ENCODE peak calls at places on chromosomes 4 and X, in seven cellular contexts. L is AG09319, Y is GM06990, Q is GM20000, Z is heart right ventricle, U is Caco-2, K is MM.1S. F is an unnamed sample.

GRCh38 chrX:120287513-120288112 is 23.6 kb downstream of the TMEM255A start:
- DNase-seq in Q (no peak), K (no peak), L (no peak), U (no peak), Z (no peak), Y (peak), F (no peak)

GRCh38 chr4:3450643-3451042 is 8.9 kb downstream of the HGFAC start:
- DNase-seq in Y (no peak), K (no peak), U (no peak), L (no peak), Q (no peak), Z (no peak), F (no peak)

GRCh38 chrX:5957506-5957905 is 271.2 kb downstream of the NLGN4X start:
- DNase-seq in K (no peak), Q (no peak), L (no peak), Y (no peak), U (no peak), Z (no peak), F (no peak)

GRCh38 chr4:4575284-4576211 is 33.7 kb upstream of the STX18 start:
- DNase-seq in U (peak), Y (peak), Z (peak), K (peak), L (no peak), Q (peak), F (peak)

GRCh38 chrX:136336623-136337022 is 35.9 kb downstream of the ADGRG4 start:
- DNase-seq in Z (no peak), U (no peak), Q (no peak), Y (no peak), K (no peak), L (no peak), F (no peak)

GRCh38 chr4:15317246-15317645 is 110.6 kb upstream of the C1QTNF7 start:
- DNase-seq in Z (no peak), L (no peak), Q (no peak), K (no peak), Y (no peak), U (no peak), F (no peak)

GRCh38 chr4:89906787-89907521 is 12.3 kb downstream of the MMRN1 start:
- DNase-seq in L (no peak), Z (no peak), U (no peak), K (no peak), Q (no peak), Y (no peak), F (no peak)

GRCh38 chrX:119190736-119191282 is 45.3 kb upstream of the PGRMC1 start:
- DNase-seq in K (no peak), U (no peak), Z (no peak), Q (no peak), Y (no peak), L (no peak), F (no peak)

GRCh38 chr4:111501946-111502345 is 643.3 kb upstream of the FAM241A start:
- DNase-seq in U (no peak), K (no peak), Y (no peak), Z (no peak), L (no peak), Q (no peak), F (no peak)

GRCh38 chrX:19660604-19661003 is 145.3 kb upstream of the MAP3K15 start:
- DNase-seq in U (no peak), K (no peak), L (no peak), Y (no peak), Z (no peak), Q (no peak), F (no peak)

GRCh38 chr4:56828784-56829535 is 7.5 kb upstream of the SPINK2 start:
- DNase-seq in U (no peak), Y (peak), L (no peak), Z (no peak), K (peak), Q (no peak), F (no peak)

GRCh38 chrX:70196961-70197805 is 19.9 kb downstream of the DGAT2L6 start:
- DNase-seq in U (peak), Z (no peak), L (peak), K (peak), Y (no peak), Q (peak), F (peak)

GRCh38 chr4:145808021-145808650 is 128.2 kb downstream of the C4orf51 start:
- DNase-seq in Y (peak), K (no peak), Q (peak), U (peak), Z (no peak), L (peak), F (peak)

GRCh38 chrX:78213331-78213730 is 73.9 kb upstream of the TAF9B start:
- DNase-seq in K (no peak), Z (no peak), U (peak), Q (no peak), L (no peak), Y (no peak), F (no peak)

GRCh38 chrX:28675173-28675572 is 87.9 kb downstream of the IL1RAPL1 start:
- DNase-seq in L (no peak), Q (no peak), Z (no peak), K (no peak), Y (no peak), U (no peak), F (no peak)

GRCh38 chrX:28888421-28888820 is 301.2 kb downstream of the IL1RAPL1 start:
- DNase-seq in Z (no peak), L (no peak), K (no peak), Y (no peak), Q (no peak), U (no peak), F (no peak)

GRCh38 chr4:26105815-26106699 is 192.0 kb downstream of the SMIM20 start:
- DNase-seq in Q (no peak), L (no peak), Z (no peak), U (no peak), Y (no peak), K (no peak), F (no peak)

GRCh38 chr4:86498560-86499166 is 95.5 kb upstream of the PTPN13 start:
- DNase-seq in Y (no peak), Q (peak), Z (no peak), L (peak), U (peak), K (peak), F (no peak)

GRCh38 chr4:74444891-74445642 is at the start of gene AREG:
- DNase-seq in K (peak), Q (peak), Z (peak), Y (peak), U (peak), L (no peak), F (peak)

GRCh38 chr4:141654098-141654497 is 17.7 kb downstream of the IL15 start:
- DNase-seq in Z (peak), Q (no peak), K (no peak), Y (no peak), L (no peak), U (peak), F (no peak)

GRCh38 chr4:140257461-140258305 is 103.7 kb upstream of the MAML3 start:
- DNase-seq in Z (no peak), L (no peak), U (no peak), Y (no peak), Q (no peak), K (peak), F (no peak)

GRCh38 chr4:47367761-47368160 is 95.7 kb downstream of the COMMD8 start:
- DNase-seq in U (no peak), Y (no peak), K (no peak), Q (no peak), Z (no peak), L (no peak), F (no peak)

GRCh38 chrX:104469771-104470170 is 96.2 kb upstream of the IL1RAPL2 start:
- DNase-seq in K (no peak), Y (no peak), L (no peak), Z (no peak), Q (no peak), U (no peak), F (no peak)

GRCh38 chrX:74906427-74906826 is 18.8 kb downstream of the NEXMIF start:
- DNase-seq in L (no peak), Q (no peak), U (no peak), Z (no peak), K (no peak), Y (no peak), F (no peak)

GRCh38 chrX:119013146-119013545 is 38.7 kb downstream of the LONRF3 start:
- DNase-seq in L (no peak), Z (no peak), U (no peak), Y (no peak), K (no peak), Q (no peak), F (no peak)

GRCh38 chrX:320126-320783 is 1.7 kb upstream of the GTPBP6 start:
- DNase-seq in Z (no peak), Q (no peak), U (no peak), K (no peak), L (no peak), Y (no peak), F (peak)

GRCh38 chrX:2984342-2984741 is 22.0 kb upstream of the ARSH start:
- DNase-seq in Z (no peak), Q (no peak), L (no peak), Y (no peak), K (no peak), U (no peak), F (no peak)

GRCh38 chr4:106289737-106290136 is 26.3 kb downstream of the TBCK start:
- DNase-seq in Z (no peak), K (no peak), L (no peak), U (no peak), Q (no peak), Y (no peak), F (no peak)

GRCh38 chr4:152944678-152945320 is 8.7 kb downstream of the FHDC1 start:
- DNase-seq in Q (no peak), U (no peak), L (no peak), Z (no peak), Y (no peak), K (no peak), F (no peak)

GRCh38 chr4:185183622-185184281 is 20.0 kb downstream of the CFAP97 start:
- DNase-seq in Q (peak), Y (no peak), L (peak), U (peak), K (peak), Z (peak), F (peak)

DNA sequence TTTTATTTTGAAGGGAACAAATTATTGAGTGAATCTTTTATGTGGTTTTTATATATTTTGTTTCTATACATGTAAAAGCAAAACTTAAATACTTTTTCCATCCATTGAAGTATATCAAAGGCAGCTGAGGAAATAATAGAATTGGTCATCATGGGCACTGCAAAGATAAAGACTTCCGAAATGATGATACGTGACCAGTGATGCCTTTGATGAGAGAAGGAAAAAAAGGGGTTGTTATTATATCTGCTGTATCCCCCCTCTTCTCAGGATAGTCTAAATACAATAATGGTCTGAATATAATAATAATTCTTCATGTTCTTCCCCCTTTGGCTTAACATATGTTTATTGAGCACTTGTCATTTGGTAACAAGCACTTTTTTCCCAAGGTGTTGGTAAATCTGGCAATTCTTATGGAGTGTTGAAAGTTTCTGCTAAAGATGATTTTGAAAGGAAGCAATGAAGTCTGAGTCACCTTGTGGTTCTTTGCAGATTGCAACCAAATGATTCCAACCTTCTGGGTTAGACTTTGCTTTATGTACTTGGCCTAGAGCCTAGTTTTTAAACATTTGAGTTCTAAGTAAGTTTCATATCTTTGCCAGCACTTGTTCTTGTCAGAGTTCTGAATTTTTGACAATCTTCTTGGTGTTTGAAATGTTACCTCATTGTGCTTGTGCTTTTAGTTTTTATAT is 60.8 kb downstream of the USP9X start:
- DNase-seq in K (no peak), Y (no peak), L (peak), U (no peak), Q (no peak), Z (no peak), F (no peak)
- TF ChIP-seq CTCF in K (no peak), Y (no peak), L (no peak), U (no peak), Q (no peak), Z (no peak), F (no peak)

GRCh38 chr4:108099838-108100237 is 68.9 kb downstream of the LEF1 start:
- DNase-seq in L (no peak), K (no peak), Z (no peak), Y (no peak), Q (no peak), U (no peak), F (no peak)

GRCh38 chr4:108094131-108094530 is 74.6 kb downstream of the LEF1 start:
- DNase-seq in K (no peak), L (no peak), Z (no peak), Q (no peak), U (no peak), Y (no peak), F (no peak)

GRCh38 chr4:108100827-108101226 is 67.9 kb downstream of the LEF1 start:
- DNase-seq in Y (no peak), U (no peak), L (no peak), Z (no peak), K (no peak), Q (no peak), F (no peak)

GRCh38 chr4:108097990-108098553 is 70.7 kb downstream of the LEF1 start:
- DNase-seq in Q (no peak), K (no peak), L (no peak), Y (no peak), U (no peak), Z (no peak), F (no peak)

GRCh38 chr4:108094923-108095482 is 73.7 kb downstream of the LEF1 start:
- DNase-seq in Z (no peak), Q (no peak), Y (no peak), U (no peak), L (no peak), K (no peak), F (no peak)
- TF ChIP-seq CTCF in Z (no peak), Q (no peak), Y (no peak), U (no peak), L (no peak), K (no peak), F (no peak)

DNA sequence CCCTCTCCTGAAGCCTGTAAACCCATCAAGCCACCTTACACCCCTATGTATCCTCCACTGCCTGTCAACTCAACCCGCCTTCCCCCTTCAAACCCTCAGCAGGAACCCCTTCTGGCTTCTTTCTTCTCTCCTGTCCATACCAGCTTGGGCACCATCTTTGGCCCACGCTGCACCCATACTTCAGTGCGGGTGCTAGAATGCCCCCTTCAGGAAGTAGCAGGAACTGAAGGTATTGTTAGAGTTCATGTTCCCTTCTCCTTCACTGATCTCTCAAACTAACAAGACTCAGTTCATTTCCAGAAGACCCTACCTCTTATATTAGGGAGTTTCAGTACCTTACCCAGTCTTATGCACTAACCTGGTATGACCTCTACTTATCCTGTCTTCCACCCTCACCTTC is 1.5 kb upstream of the UGT2B17 start:
- DNase-seq in Q (no peak), K (no peak), Y (no peak), U (no peak), L (no peak), Z (no peak), F (no peak)
- TF ChIP-seq CTCF in Q (no peak), K (peak), Y (peak), U (no peak), L (no peak), Z (no peak), F (no peak)

GRCh38 chrX:153821066-153821465 is 9.3 kb downstream of the PDZD4 start:
- DNase-seq in L (no peak), Z (no peak), U (no peak), Q (no peak), Y (no peak), K (no peak), F (no peak)

GRCh38 chrX:153827903-153828302 is 2.4 kb downstream of the PDZD4 start:
- DNase-seq in Q (no peak), Y (no peak), L (no peak), K (no peak), U (no peak), Z (no peak), F (no peak)

GRCh38 chrX:153827016-153827415 is 3.3 kb downstream of the PDZD4 start:
- DNase-seq in K (no peak), Z (no peak), Y (no peak), Q (no peak), U (no peak), L (no peak), F (no peak)

GRCh38 chrX:153825042-153825441 is 5.3 kb downstream of the PDZD4 start:
- DNase-seq in Y (no peak), K (no peak), Z (no peak), U (no peak), Q (no peak), L (no peak), F (no peak)

GRCh38 chrX:153824348-153824747 is 6.0 kb downstream of the PDZD4 start:
- DNase-seq in L (no peak), U (no peak), Z (no peak), Q (no peak), Y (no peak), K (no peak), F (no peak)
- TF ChIP-seq CTCF in L (no peak), U (no peak), Z (no peak), Q (no peak), Y (no peak), K (no peak), F (no peak)

GRCh38 chrX:14832591-14832990 is 40.3 kb downstream of the FANCB start:
- DNase-seq in Z (no peak), K (no peak), U (no peak), Y (no peak), Q (no peak), L (no peak), F (no peak)

GRCh38 chrX:14832151-14832550 is 40.7 kb downstream of the FANCB start:
- DNase-seq in Z (no peak), U (no peak), L (no peak), K (no peak), Q (no peak), Y (no peak), F (no peak)

GRCh38 chrX:14829643-14830042 is 43.2 kb downstream of the FANCB start:
- DNase-seq in Q (no peak), K (no peak), Y (no peak), U (no peak), L (no peak), Z (no peak), F (no peak)
- TF ChIP-seq CTCF in Q (no peak), K (no peak), Y (no peak), U (no peak), L (no peak), Z (no peak), F (no peak)

GRCh38 chrX:112731793-112732192 is 52.1 kb upstream of the LHFPL1 start:
- DNase-seq in K (peak), Y (no peak), Q (no peak), L (no peak), Z (no peak), U (no peak), F (no peak)
- TF ChIP-seq CTCF in K (peak), Y (peak), Q (no peak), L (peak), Z (no peak), U (no peak), F (no peak)

DNA sequence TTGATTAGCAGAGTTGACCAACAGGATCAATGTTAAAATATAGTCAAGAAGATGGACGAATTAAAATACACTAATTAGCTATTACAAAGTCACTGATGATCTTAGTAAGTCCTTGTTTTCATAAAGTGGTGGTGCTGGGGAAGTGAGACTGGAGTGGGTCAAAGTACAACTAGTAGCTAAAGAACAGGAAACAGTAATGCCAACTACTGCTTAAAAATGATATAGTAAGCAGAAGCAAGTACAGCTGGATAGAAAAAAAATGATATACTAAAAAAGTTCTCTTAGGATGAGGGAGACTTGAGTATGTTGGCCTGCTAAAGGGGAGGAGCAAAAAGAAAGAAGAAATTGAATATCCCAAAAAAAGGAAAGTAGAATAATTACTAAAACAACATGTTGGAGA is 580.8 kb upstream of the FTHL17 start:
- DNase-seq in Y (no peak), U (no peak), Q (no peak), L (no peak), Z (no peak), K (no peak), F (no peak)
- TF ChIP-seq CTCF in Y (no peak), U (no peak), Q (no peak), L (no peak), Z (no peak), K (no peak), F (no peak)

GRCh38 chrX:147800663-147801062 is 111.1 kb upstream of the FMR1 start:
- DNase-seq in Y (no peak), K (no peak), Z (no peak), U (no peak), L (no peak), Q (no peak), F (no peak)

DNA sequence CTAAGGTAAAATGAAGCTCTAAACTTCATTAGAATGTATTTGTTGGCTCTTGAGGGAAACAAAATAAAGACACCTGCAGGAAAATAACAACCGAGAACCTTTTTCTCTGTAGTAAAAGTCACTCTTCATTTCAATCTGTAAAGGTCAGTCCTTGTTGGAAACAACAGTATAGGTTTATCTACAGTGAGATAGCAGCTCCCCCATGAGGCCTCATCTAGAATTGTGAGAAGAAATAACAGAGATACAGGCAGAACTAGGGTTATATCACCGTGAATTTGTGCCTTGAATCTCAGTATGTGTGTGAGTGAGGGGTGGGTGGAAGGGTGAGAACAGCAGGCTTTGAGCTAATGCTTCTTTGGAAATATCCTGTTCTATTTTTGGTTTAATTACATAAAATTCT is 107.8 kb upstream of the FMR1 start:
- DNase-seq in Y (no peak), L (no peak), K (peak), Z (no peak), U (peak), Q (peak), F (no peak)
- TF ChIP-seq CTCF in Y (peak), L (no peak), K (peak), Z (peak), U (no peak), Q (peak), F (no peak)